ENCODE peak calls at places on chromosomes 11 and 22, in nine cellular contexts. One of them, this sample, is unnamed.

GRCh38 chr11:44339530-44339883 is 29.6 kb upstream of the ALX4 start:
- DNase-seq in upper lobe of right lung: no peak
- DNase-seq in colonic mucosa: no peak
- DNase-seq in left ventricle myocardium inferior: no peak
- DNase-seq in cardiac muscle cell: no peak
- DNase-seq in thoracic aorta: no peak
- DNase-seq in retinal pigment epithelial cell: no peak
- DNase-seq in fibroblast of the aortic adventitia: no peak
- DNase-seq in body of pancreas: no peak
- DNase-seq in this sample: no peak

GRCh38 chr11:36141595-36141994 is 147.6 kb downstream of the COMMD9 start:
- DNase-seq in colonic mucosa: no peak
- DNase-seq in left ventricle myocardium inferior: no peak
- DNase-seq in upper lobe of right lung: no peak
- DNase-seq in thoracic aorta: no peak
- DNase-seq in fibroblast of the aortic adventitia: no peak
- DNase-seq in cardiac muscle cell: no peak
- DNase-seq in retinal pigment epithelial cell: no peak
- DNase-seq in body of pancreas: no peak
- DNase-seq in this sample: no peak

GRCh38 chr11:103317118-103317517 is 207.9 kb downstream of the DYNC2H1 start:
- DNase-seq in fibroblast of the aortic adventitia: no peak
- DNase-seq in left ventricle myocardium inferior: no peak
- DNase-seq in thoracic aorta: no peak
- DNase-seq in upper lobe of right lung: no peak
- DNase-seq in cardiac muscle cell: no peak
- DNase-seq in body of pancreas: no peak
- DNase-seq in retinal pigment epithelial cell: no peak
- DNase-seq in colonic mucosa: no peak
- DNase-seq in this sample: no peak

GRCh38 chr11:82465481-82465880 is 268.2 kb downstream of the FAM181B start:
- DNase-seq in cardiac muscle cell: no peak
- DNase-seq in fibroblast of the aortic adventitia: no peak
- DNase-seq in retinal pigment epithelial cell: no peak
- DNase-seq in upper lobe of right lung: no peak
- DNase-seq in colonic mucosa: no peak
- DNase-seq in left ventricle myocardium inferior: no peak
- DNase-seq in thoracic aorta: no peak
- DNase-seq in body of pancreas: no peak
- DNase-seq in this sample: no peak

GRCh38 chr11:80846979-80847378 is 1406.1 kb upstream of the TENM4 start:
- DNase-seq in retinal pigment epithelial cell: no peak
- DNase-seq in thoracic aorta: no peak
- DNase-seq in left ventricle myocardium inferior: no peak
- DNase-seq in upper lobe of right lung: no peak
- DNase-seq in fibroblast of the aortic adventitia: no peak
- DNase-seq in colonic mucosa: no peak
- DNase-seq in cardiac muscle cell: no peak
- DNase-seq in body of pancreas: no peak
- DNase-seq in this sample: no peak

GRCh38 chr11:17968206-17968605 is 44.6 kb downstream of the SERGEF start:
- DNase-seq in left ventricle myocardium inferior: no peak
- DNase-seq in colonic mucosa: no peak
- DNase-seq in thoracic aorta: no peak
- DNase-seq in fibroblast of the aortic adventitia: no peak
- DNase-seq in cardiac muscle cell: no peak
- DNase-seq in upper lobe of right lung: no peak
- DNase-seq in body of pancreas: no peak
- DNase-seq in retinal pigment epithelial cell: no peak
- DNase-seq in this sample: no peak

GRCh38 chr11:6204708-6205107 is 649 bp upstream of the C11orf42 start:
- DNase-seq in thoracic aorta: no peak
- DNase-seq in body of pancreas: no peak
- DNase-seq in left ventricle myocardium inferior: no peak
- DNase-seq in fibroblast of the aortic adventitia: no peak
- DNase-seq in upper lobe of right lung: no peak
- DNase-seq in retinal pigment epithelial cell: no peak
- DNase-seq in colonic mucosa: no peak
- DNase-seq in cardiac muscle cell: peak
- DNase-seq in this sample: no peak

GRCh38 chr11:103988595-103988969 is 47.9 kb upstream of the DDI1 start:
- DNase-seq in fibroblast of the aortic adventitia: peak
- DNase-seq in upper lobe of right lung: no peak
- DNase-seq in left ventricle myocardium inferior: no peak
- DNase-seq in cardiac muscle cell: peak
- DNase-seq in retinal pigment epithelial cell: peak
- DNase-seq in thoracic aorta: no peak
- DNase-seq in colonic mucosa: no peak
- DNase-seq in body of pancreas: no peak
- DNase-seq in this sample: peak

GRCh38 chr11:64834723-64835615 is 9.5 kb downstream of the CDC42BPG start:
- DNase-seq in body of pancreas: peak
- DNase-seq in colonic mucosa: no peak
- DNase-seq in upper lobe of right lung: peak
- DNase-seq in left ventricle myocardium inferior: no peak
- DNase-seq in thoracic aorta: no peak
- DNase-seq in fibroblast of the aortic adventitia: no peak
- DNase-seq in cardiac muscle cell: peak
- DNase-seq in retinal pigment epithelial cell: no peak
- DNase-seq in this sample: no peak

GRCh38 chr11:38952698-38953097 is 2354.7 kb upstream of the RAG2 start:
- DNase-seq in cardiac muscle cell: no peak
- DNase-seq in body of pancreas: no peak
- DNase-seq in colonic mucosa: no peak
- DNase-seq in upper lobe of right lung: no peak
- DNase-seq in thoracic aorta: no peak
- DNase-seq in left ventricle myocardium inferior: no peak
- DNase-seq in retinal pigment epithelial cell: no peak
- DNase-seq in fibroblast of the aortic adventitia: no peak
- DNase-seq in this sample: no peak

GRCh38 chr22:27493797-27494196 is 307.8 kb downstream of the MN1 start:
- DNase-seq in body of pancreas: no peak
- DNase-seq in left ventricle myocardium inferior: no peak
- DNase-seq in retinal pigment epithelial cell: no peak
- DNase-seq in cardiac muscle cell: no peak
- DNase-seq in fibroblast of the aortic adventitia: no peak
- DNase-seq in upper lobe of right lung: no peak
- DNase-seq in thoracic aorta: no peak
- DNase-seq in colonic mucosa: no peak
- DNase-seq in this sample: no peak

GRCh38 chr22:36493690-36494110 is 12.3 kb upstream of the TXN2 start:
- DNase-seq in thoracic aorta: no peak
- DNase-seq in colonic mucosa: peak
- DNase-seq in cardiac muscle cell: no peak
- DNase-seq in retinal pigment epithelial cell: no peak
- DNase-seq in fibroblast of the aortic adventitia: no peak
- DNase-seq in left ventricle myocardium inferior: peak
- DNase-seq in body of pancreas: no peak
- DNase-seq in upper lobe of right lung: peak
- DNase-seq in this sample: no peak

GRCh38 chr11:95576149-95576851 is 213.3 kb downstream of the FAM76B start:
- DNase-seq in retinal pigment epithelial cell: no peak
- DNase-seq in left ventricle myocardium inferior: no peak
- DNase-seq in upper lobe of right lung: no peak
- DNase-seq in fibroblast of the aortic adventitia: no peak
- DNase-seq in cardiac muscle cell: no peak
- DNase-seq in thoracic aorta: no peak
- DNase-seq in body of pancreas: no peak
- DNase-seq in colonic mucosa: no peak
- DNase-seq in this sample: peak

GRCh38 chr11:70220136-70220535 is 17.0 kb downstream of the FADD start:
- DNase-seq in retinal pigment epithelial cell: no peak
- DNase-seq in upper lobe of right lung: no peak
- DNase-seq in thoracic aorta: no peak
- DNase-seq in cardiac muscle cell: no peak
- DNase-seq in colonic mucosa: no peak
- DNase-seq in fibroblast of the aortic adventitia: no peak
- DNase-seq in body of pancreas: no peak
- DNase-seq in left ventricle myocardium inferior: no peak
- DNase-seq in this sample: no peak

GRCh38 chr11:70761094-70761905 is 363.0 kb downstream of the CTTN start:
- DNase-seq in left ventricle myocardium inferior: no peak
- DNase-seq in cardiac muscle cell: no peak
- DNase-seq in body of pancreas: no peak
- DNase-seq in retinal pigment epithelial cell: no peak
- DNase-seq in upper lobe of right lung: peak
- DNase-seq in fibroblast of the aortic adventitia: no peak
- DNase-seq in thoracic aorta: no peak
- DNase-seq in colonic mucosa: no peak
- DNase-seq in this sample: no peak

GRCh38 chr11:68146704-68147474 is 25.7 kb upstream of the CHKA start:
- DNase-seq in left ventricle myocardium inferior: no peak
- DNase-seq in colonic mucosa: peak
- DNase-seq in thoracic aorta: no peak
- DNase-seq in fibroblast of the aortic adventitia: peak
- DNase-seq in retinal pigment epithelial cell: no peak
- DNase-seq in body of pancreas: peak
- DNase-seq in upper lobe of right lung: peak
- DNase-seq in cardiac muscle cell: peak
- DNase-seq in this sample: peak

GRCh38 chr11:315516-315994 is 1.7 kb downstream of the IFITM1 start:
- DNase-seq in fibroblast of the aortic adventitia: no peak
- DNase-seq in thoracic aorta: no peak
- DNase-seq in body of pancreas: no peak
- DNase-seq in cardiac muscle cell: no peak
- DNase-seq in retinal pigment epithelial cell: no peak
- DNase-seq in upper lobe of right lung: no peak
- DNase-seq in colonic mucosa: no peak
- DNase-seq in left ventricle myocardium inferior: peak
- DNase-seq in this sample: no peak

GRCh38 chr11:312092-312816 is 1.6 kb upstream of the IFITM1 start:
- DNase-seq in upper lobe of right lung: no peak
- DNase-seq in fibroblast of the aortic adventitia: peak
- DNase-seq in body of pancreas: no peak
- DNase-seq in left ventricle myocardium inferior: no peak
- DNase-seq in thoracic aorta: no peak
- DNase-seq in colonic mucosa: no peak
- DNase-seq in cardiac muscle cell: peak
- DNase-seq in retinal pigment epithelial cell: no peak
- DNase-seq in this sample: no peak

GRCh38 chr11:313304-313786 is 495 bp upstream of the IFITM1 start:
- DNase-seq in colonic mucosa: no peak
- DNase-seq in cardiac muscle cell: no peak
- DNase-seq in left ventricle myocardium inferior: no peak
- DNase-seq in thoracic aorta: no peak
- DNase-seq in retinal pigment epithelial cell: no peak
- DNase-seq in upper lobe of right lung: no peak
- DNase-seq in body of pancreas: no peak
- DNase-seq in fibroblast of the aortic adventitia: no peak
- DNase-seq in this sample: peak

GRCh38 chr11:315051-315481 is 1.2 kb downstream of the IFITM1 start:
- DNase-seq in upper lobe of right lung: no peak
- DNase-seq in fibroblast of the aortic adventitia: no peak
- DNase-seq in body of pancreas: no peak
- DNase-seq in thoracic aorta: no peak
- DNase-seq in colonic mucosa: no peak
- DNase-seq in left ventricle myocardium inferior: no peak
- DNase-seq in cardiac muscle cell: no peak
- DNase-seq in retinal pigment epithelial cell: no peak
- DNase-seq in this sample: no peak

DNA sequence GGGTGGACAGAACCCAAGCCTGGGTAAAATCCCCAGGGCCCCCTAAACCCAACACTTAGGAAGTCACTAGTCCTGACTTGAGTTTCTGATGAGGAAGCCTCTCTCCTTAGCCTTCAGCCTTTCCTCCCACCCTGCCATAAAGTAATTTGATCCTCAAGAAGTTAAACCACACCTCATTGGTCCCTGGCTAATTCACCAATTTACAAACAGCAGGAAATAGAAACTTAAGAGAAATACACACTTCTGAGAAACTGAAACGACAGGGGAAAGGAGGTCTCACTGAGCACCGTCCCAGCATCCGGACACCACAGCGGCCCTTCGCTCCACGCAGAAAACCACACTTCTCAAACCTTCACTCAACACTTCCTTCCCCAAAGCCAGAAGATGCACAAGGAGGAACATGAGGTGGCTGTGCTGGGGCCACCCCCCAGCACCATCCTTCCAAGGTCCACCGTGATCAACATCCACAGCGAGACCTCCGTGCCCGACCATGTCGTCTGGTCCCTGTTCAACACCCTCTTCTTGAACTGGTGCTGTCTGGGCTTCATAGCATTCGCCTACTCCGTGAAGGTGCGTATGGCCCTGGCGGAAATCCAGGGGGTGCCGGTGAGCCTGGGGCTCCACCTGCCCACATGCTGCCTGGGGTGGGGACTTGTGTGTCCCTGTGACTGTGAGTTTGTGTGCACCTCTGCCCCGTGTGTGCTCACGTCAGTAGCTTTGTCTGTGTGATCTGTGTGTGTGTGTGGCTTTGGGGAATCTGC is at the start of gene IFITM1:
- DNase-seq in colonic mucosa: peak
- DNase-seq in body of pancreas: no peak
- DNase-seq in retinal pigment epithelial cell: no peak
- DNase-seq in thoracic aorta: no peak
- DNase-seq in left ventricle myocardium inferior: no peak
- DNase-seq in cardiac muscle cell: peak
- DNase-seq in upper lobe of right lung: peak
- DNase-seq in fibroblast of the aortic adventitia: peak
- DNase-seq in this sample: peak
- H3K4me3 ChIP-seq in colonic mucosa: peak
- H3K4me3 ChIP-seq in body of pancreas: no peak
- H3K4me3 ChIP-seq in retinal pigment epithelial cell: no peak
- H3K4me3 ChIP-seq in thoracic aorta: peak
- H3K4me3 ChIP-seq in left ventricle myocardium inferior: peak
- H3K4me3 ChIP-seq in cardiac muscle cell: peak
- H3K4me3 ChIP-seq in upper lobe of right lung: peak
- H3K4me3 ChIP-seq in fibroblast of the aortic adventitia: peak
- H3K4me3 ChIP-seq in this sample: peak

GRCh38 chr11:125076378-125076945 is 13.4 kb downstream of the SLC37A2 start:
- DNase-seq in colonic mucosa: no peak
- DNase-seq in thoracic aorta: no peak
- DNase-seq in retinal pigment epithelial cell: no peak
- DNase-seq in fibroblast of the aortic adventitia: no peak
- DNase-seq in body of pancreas: no peak
- DNase-seq in cardiac muscle cell: no peak
- DNase-seq in upper lobe of right lung: peak
- DNase-seq in left ventricle myocardium inferior: no peak
- DNase-seq in this sample: no peak
- TF ChIP-seq CTCF in colonic mucosa: no peak
- TF ChIP-seq CTCF in thoracic aorta: no peak
- TF ChIP-seq CTCF in retinal pigment epithelial cell: no peak
- TF ChIP-seq CTCF in fibroblast of the aortic adventitia: no peak
- TF ChIP-seq CTCF in body of pancreas: no peak
- TF ChIP-seq CTCF in cardiac muscle cell: no peak
- TF ChIP-seq CTCF in upper lobe of right lung: no peak
- TF ChIP-seq CTCF in left ventricle myocardium inferior: no peak
- TF ChIP-seq CTCF in this sample: no peak

GRCh38 chr22:19959043-19959586 is 17.5 kb upstream of the TXNRD2 start:
- DNase-seq in body of pancreas: peak
- DNase-seq in upper lobe of right lung: peak
- DNase-seq in fibroblast of the aortic adventitia: peak
- DNase-seq in cardiac muscle cell: peak
- DNase-seq in left ventricle myocardium inferior: peak
- DNase-seq in thoracic aorta: peak
- DNase-seq in retinal pigment epithelial cell: no peak
- DNase-seq in colonic mucosa: peak
- DNase-seq in this sample: peak
- H3K4me3 ChIP-seq in body of pancreas: no peak
- H3K4me3 ChIP-seq in upper lobe of right lung: peak
- H3K4me3 ChIP-seq in fibroblast of the aortic adventitia: peak
- H3K4me3 ChIP-seq in cardiac muscle cell: peak
- H3K4me3 ChIP-seq in left ventricle myocardium inferior: peak
- H3K4me3 ChIP-seq in thoracic aorta: peak
- H3K4me3 ChIP-seq in retinal pigment epithelial cell: peak
- H3K4me3 ChIP-seq in colonic mucosa: peak
- H3K4me3 ChIP-seq in this sample: peak

GRCh38 chr11:62233730-62234129 is 8.3 kb upstream of the SCGB1D2 start:
- DNase-seq in upper lobe of right lung: no peak
- DNase-seq in thoracic aorta: no peak
- DNase-seq in body of pancreas: no peak
- DNase-seq in colonic mucosa: no peak
- DNase-seq in cardiac muscle cell: no peak
- DNase-seq in retinal pigment epithelial cell: no peak
- DNase-seq in left ventricle myocardium inferior: no peak
- DNase-seq in fibroblast of the aortic adventitia: no peak
- DNase-seq in this sample: no peak
- TF ChIP-seq CTCF in upper lobe of right lung: no peak
- TF ChIP-seq CTCF in thoracic aorta: no peak
- TF ChIP-seq CTCF in body of pancreas: no peak
- TF ChIP-seq CTCF in colonic mucosa: no peak
- TF ChIP-seq CTCF in cardiac muscle cell: no peak
- TF ChIP-seq CTCF in retinal pigment epithelial cell: peak
- TF ChIP-seq CTCF in left ventricle myocardium inferior: no peak
- TF ChIP-seq CTCF in fibroblast of the aortic adventitia: no peak
- TF ChIP-seq CTCF in this sample: no peak

This sample was measured in foreskin fibroblast.